ENCODE peak calls at places on chromosomes 11 and 22, in ten cellular contexts. J is GM12864, C is bronchial epithelial cell, F is lower leg skin, U is brain microvascular endothelial cell, G is fibroblast of mammary gland, R is psoas muscle, T is left ventricle myocardium inferior, W is HCT116, D is colonic mucosa. E is an unnamed sample.

GRCh38 chr11:70466154-70466553 is 67.8 kb downstream of the CTTN start:
- DNase-seq in J (no peak), C (peak), F (no peak), U (no peak), G (peak), R (no peak), T (no peak), W (no peak), D (no peak), E (peak)

GRCh38 chr11:132876301-132877071 is 655.8 kb downstream of the OPCML start:
- DNase-seq in J (no peak), C (no peak), F (no peak), U (no peak), G (no peak), R (no peak), T (no peak), W (no peak), D (no peak), E (no peak)

GRCh38 chr22:36469094-36469710 is 12.2 kb downstream of the TXN2 start:
- DNase-seq in J (no peak), C (no peak), F (peak), U (no peak), G (no peak), R (no peak), T (no peak), W (no peak), D (no peak), E (no peak)

GRCh38 chr11:62732830-62733229 is 4.5 kb downstream of the TTC9C start:
- DNase-seq in J (no peak), C (peak), F (no peak), U (no peak), G (peak), R (no peak), T (no peak), W (no peak), D (no peak), E (no peak)

GRCh38 chr11:74035264-74035663 is 26.4 kb upstream of the UCP3 start:
- DNase-seq in J (no peak), C (peak), F (no peak), U (no peak), G (no peak), R (no peak), T (no peak), W (no peak), D (no peak), E (no peak)

GRCh38 chr22:48827228-48827810 is 1000.4 kb downstream of the BRD1 start:
- DNase-seq in J (no peak), C (peak), F (peak), U (no peak), G (no peak), R (no peak), T (no peak), W (no peak), D (no peak), E (peak)

GRCh38 chr11:81331073-81331472 is 1402.6 kb downstream of the FAM181B start:
- DNase-seq in J (no peak), C (no peak), F (no peak), U (no peak), G (no peak), R (no peak), T (no peak), W (no peak), D (no peak), E (no peak)

GRCh38 chr11:65639623-65640482 is 2.0 kb downstream of the SIPA1 start:
- DNase-seq in J (peak), C (no peak), F (no peak), U (no peak), G (no peak), R (no peak), T (peak), W (no peak), D (no peak), E (no peak)

GRCh38 chr11:20118209-20118608 is 42.1 kb downstream of the DBX1 start:
- DNase-seq in J (no peak), C (no peak), F (no peak), U (no peak), G (no peak), R (no peak), T (no peak), W (no peak), D (no peak), E (no peak)

GRCh38 chr11:92211576-92212167 is 12.9 kb upstream of the FAT3 start:
- DNase-seq in J (no peak), C (peak), F (no peak), U (peak), G (peak), R (no peak), T (no peak), W (no peak), D (no peak), E (peak)

GRCh38 chr22:31350410-31350863 is 4.3 kb upstream of the PATZ1 start:
- DNase-seq in J (no peak), C (no peak), F (no peak), U (no peak), G (peak), R (no peak), T (no peak), W (no peak), D (peak), E (no peak)

GRCh38 chr22:17205432-17205831 is 13.8 kb downstream of the ADA2 start:
- DNase-seq in J (no peak), C (no peak), F (no peak), U (no peak), G (no peak), R (no peak), T (no peak), W (no peak), D (no peak), E (no peak)

GRCh38 chr11:119583585-119583984 is 145.4 kb downstream of the NECTIN1 start:
- DNase-seq in J (no peak), C (no peak), F (peak), U (no peak), G (peak), R (no peak), T (no peak), W (no peak), D (no peak), E (no peak)

GRCh38 chr11:43788394-43788793 is 92.2 kb upstream of the ALKBH3 start:
- DNase-seq in J (no peak), C (no peak), F (no peak), U (no peak), G (no peak), R (no peak), T (no peak), W (no peak), D (peak), E (no peak)

GRCh38 chr22:19607198-19608113 is 83.2 kb upstream of the CLDN5 start:
- DNase-seq in J (no peak), C (peak), F (peak), U (no peak), G (no peak), R (peak), T (no peak), W (no peak), D (no peak), E (peak)

GRCh38 chr11:45771942-45772522 is 32.9 kb upstream of the SLC35C1 start:
- DNase-seq in J (no peak), C (peak), F (peak), U (peak), G (peak), R (peak), T (peak), W (peak), D (peak), E (peak)

GRCh38 chr22:36129985-36130384 is 30.6 kb downstream of the APOL3 start:
- DNase-seq in J (no peak), C (no peak), F (no peak), U (no peak), G (no peak), R (no peak), T (no peak), W (no peak), D (no peak), E (no peak)

DNA sequence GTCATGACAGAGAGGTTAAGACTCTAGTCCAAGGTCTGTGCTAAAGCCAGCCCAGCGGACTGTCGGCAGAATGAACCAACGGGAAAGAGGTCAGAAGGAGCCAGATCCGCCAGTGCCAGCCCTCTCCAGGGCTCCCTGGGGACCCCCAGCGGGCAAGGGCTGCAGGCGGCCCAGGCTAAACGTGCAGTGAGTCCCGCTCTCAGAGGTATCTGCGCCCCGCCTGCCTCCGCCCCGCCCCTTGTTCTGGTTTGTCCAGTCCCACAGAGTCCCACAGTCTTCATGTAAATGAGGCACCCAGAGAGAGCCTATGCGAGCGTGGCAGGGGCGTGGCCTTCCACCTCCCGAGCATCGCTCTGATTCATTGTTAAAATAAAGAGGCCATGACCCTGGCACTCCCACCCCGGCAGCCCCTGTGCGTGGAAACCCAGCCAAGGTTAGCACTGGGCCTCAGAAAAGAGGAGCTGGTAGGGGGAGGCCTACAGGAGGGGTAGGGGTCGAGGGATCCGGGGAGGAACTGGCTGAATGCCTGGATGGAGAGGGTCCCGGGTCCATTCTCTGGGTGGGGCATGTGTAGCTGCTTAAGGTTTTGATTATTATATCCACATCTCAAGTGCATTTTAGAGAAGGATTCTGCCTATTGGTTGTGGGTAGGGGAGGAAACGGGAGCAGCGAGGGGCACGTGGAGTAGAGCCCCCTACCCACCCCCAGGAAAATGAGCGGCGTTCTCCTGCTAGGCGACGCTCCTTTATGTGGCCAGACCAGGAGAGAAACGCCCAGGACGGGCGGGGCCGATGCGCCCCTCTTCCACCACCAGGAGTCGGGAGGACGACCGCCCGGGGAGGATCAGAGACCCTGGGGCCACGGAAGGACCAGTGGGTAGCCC is at the start of gene TRIOBP:
- DNase-seq in J (no peak), C (peak), F (peak), U (peak), G (peak), R (peak), T (peak), W (peak), D (peak), E (peak)
- TF ChIP-seq CTCF in J (peak), C (peak), F (no peak), U (peak), G (peak), R (peak), T (peak), W (peak), D (peak), E (peak)

GRCh38 chr11:296206-296975 is 2.9 kb downstream of the IFITM5 start:
- DNase-seq in J (no peak), C (no peak), F (peak), U (no peak), G (no peak), R (peak), T (peak), W (no peak), D (no peak), E (peak)

GRCh38 chr11:298406-299065 is 790 bp downstream of the IFITM5 start:
- DNase-seq in J (no peak), C (no peak), F (peak), U (no peak), G (no peak), R (peak), T (peak), W (no peak), D (no peak), E (no peak)

GRCh38 chr11:299081-299891 is at the start of gene IFITM5:
- DNase-seq in J (no peak), C (no peak), F (peak), U (no peak), G (no peak), R (peak), T (peak), W (no peak), D (no peak), E (no peak)

GRCh38 chr11:296976-297665 is 2.2 kb downstream of the IFITM5 start:
- DNase-seq in J (no peak), C (no peak), F (peak), U (no peak), G (peak), R (peak), T (peak), W (no peak), D (no peak), E (peak)

GRCh38 chr11:297666-298405 is 1.5 kb downstream of the IFITM5 start:
- DNase-seq in J (no peak), C (no peak), F (peak), U (no peak), G (peak), R (peak), T (peak), W (no peak), D (no peak), E (no peak)
- H3K4me3 ChIP-seq in J (no peak), C (no peak), F (no peak), U (no peak), G (no peak), R (no peak), T (peak), W (no peak), D (no peak), E (no peak)

GRCh38 chr11:118522571-118523072 is 4.7 kb upstream of the TTC36 start:
- DNase-seq in J (no peak), C (peak), F (no peak), U (peak), G (peak), R (no peak), T (no peak), W (no peak), D (no peak), E (no peak)
- TF ChIP-seq CTCF in J (peak), C (peak), F (no peak), U (peak), G (peak), R (peak), T (peak), W (peak), D (no peak), E (peak)

DNA sequence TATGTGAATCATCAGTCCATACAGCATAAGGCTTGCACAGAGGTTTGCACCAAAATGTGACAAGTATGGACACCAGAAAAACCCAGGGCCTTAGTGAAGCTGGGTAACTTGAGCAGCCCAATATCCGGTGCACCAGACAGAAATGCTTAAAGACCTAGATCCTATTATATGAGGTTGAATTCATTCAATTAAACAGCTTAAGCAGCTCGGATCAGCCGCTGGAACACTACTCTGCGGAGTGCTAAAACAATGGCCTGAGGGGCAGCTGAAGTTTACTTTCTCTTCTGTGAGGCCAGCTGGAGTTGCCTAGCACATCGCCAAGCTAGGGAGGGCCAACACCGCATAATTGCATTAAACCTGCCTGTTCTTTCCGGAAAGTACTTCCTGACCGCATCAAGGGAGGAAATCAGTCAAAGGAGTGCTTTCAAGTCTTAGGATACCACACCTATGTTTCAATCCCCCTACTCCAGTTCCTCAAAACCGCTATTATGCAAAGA is 17.0 kb upstream of the FAM181B start:
- DNase-seq in J (peak), C (no peak), F (no peak), U (no peak), G (no peak), R (no peak), T (no peak), W (no peak), D (no peak), E (no peak)
- H3K4me3 ChIP-seq in J (no peak), C (no peak), F (no peak), U (no peak), G (no peak), R (no peak), T (no peak), W (no peak), D (no peak), E (peak)

GRCh38 chr11:6475936-6476335 is 2.2 kb upstream of the TRIM3 start:
- DNase-seq in J (no peak), C (no peak), F (no peak), U (no peak), G (peak), R (no peak), T (no peak), W (no peak), D (no peak), E (no peak)

GRCh38 chr11:6472934-6473333 is 807 bp downstream of the TRIM3 start:
- DNase-seq in J (no peak), C (no peak), F (no peak), U (no peak), G (no peak), R (no peak), T (no peak), W (no peak), D (no peak), E (no peak)

GRCh38 chr11:6474806-6475500 is 1.2 kb upstream of the TRIM3 start:
- DNase-seq in J (no peak), C (no peak), F (no peak), U (no peak), G (no peak), R (no peak), T (no peak), W (no peak), D (no peak), E (no peak)

GRCh38 chr11:6474423-6474792 is 667 bp upstream of the TRIM3 start:
- DNase-seq in J (no peak), C (no peak), F (no peak), U (no peak), G (no peak), R (no peak), T (no peak), W (no peak), D (no peak), E (no peak)

DNA sequence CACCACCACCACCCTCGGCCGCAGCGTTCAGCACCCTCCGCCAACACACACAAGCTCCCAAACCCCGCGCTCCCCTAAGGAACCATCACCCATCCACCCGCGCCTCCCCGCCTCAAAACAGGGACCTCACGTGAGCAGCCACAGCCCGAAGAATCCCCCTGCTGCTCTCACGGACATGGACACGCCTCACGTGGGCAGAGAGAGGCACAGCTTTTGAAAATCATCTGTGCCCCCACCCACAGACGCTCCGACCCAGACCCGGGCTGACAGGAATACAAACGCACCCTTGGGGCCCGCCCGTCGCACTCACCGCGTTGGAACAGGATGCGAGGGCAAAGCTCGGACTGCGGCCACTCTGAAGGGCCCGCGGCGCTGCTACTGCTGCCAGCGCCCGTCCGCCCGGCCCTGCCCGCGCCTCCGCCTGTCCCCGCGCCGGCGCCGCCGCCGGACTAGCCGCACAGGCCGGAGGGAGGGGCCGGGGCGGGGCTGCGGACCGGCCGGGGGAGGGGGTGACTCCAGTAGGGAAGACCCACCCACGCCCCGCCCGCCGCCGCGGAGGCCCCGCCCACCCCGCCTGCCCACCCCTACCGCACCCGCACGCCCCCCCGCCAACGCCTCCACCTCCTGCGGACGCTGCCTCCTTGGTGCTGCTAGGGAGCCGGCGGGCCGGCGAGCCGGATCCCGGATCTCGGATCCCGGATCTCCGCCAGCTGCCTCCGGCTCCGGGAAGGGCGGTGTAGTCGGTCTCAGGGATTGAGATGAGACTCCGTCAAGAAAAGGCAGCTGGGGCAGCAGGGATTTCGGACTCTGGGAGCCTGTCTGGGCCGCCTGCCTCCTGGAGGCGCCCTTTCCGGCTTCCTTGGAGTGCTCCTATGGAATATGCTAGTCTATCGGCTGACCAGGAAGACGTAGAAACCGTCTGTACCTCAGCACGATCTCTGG is at the start of gene TRIM3:
- DNase-seq in J (no peak), C (peak), F (peak), U (peak), G (peak), R (peak), T (peak), W (peak), D (peak), E (peak)
- TF ChIP-seq CTCF in J (no peak), C (peak), F (no peak), U (peak), G (peak), R (no peak), T (no peak), W (no peak), D (no peak), E (peak)

DNA sequence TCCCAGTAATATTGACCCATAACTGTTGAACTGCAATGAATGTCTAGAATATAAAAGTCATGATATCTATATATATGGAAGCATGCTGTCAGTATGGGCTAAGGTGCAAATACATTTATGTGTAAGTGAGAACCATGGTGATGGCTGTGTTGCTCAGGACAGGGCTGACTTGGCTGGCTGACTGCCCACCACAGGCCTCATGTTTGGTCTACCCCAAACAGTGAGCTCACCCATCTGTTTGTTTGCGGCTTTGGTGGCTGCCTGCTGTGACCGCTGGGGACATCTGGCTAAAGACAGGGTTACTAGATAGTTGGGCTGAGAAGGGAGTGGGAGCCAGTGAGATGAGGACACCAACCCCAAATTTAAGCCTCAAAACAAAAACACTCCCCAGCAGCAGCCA is 6.3 kb downstream of the CD44 start:
- DNase-seq in J (peak), C (no peak), F (no peak), U (peak), G (peak), R (peak), T (no peak), W (no peak), D (no peak), E (no peak)
- H3K4me3 ChIP-seq in J (peak), C (no peak), F (no peak), U (no peak), G (no peak), R (no peak), T (no peak), W (peak), D (no peak), E (no peak)

E was measured in dorsolateral prefrontal cortex.